ENCODE peak calls at places on chromosomes 16 and 17, in four cellular contexts. F is HEK293T, N is GM12878, C is HepG2. A is an unnamed sample.

GRCh38 chr16:57001026-57001669 is 11.8 kb downstream of the NLRC5 start:
- DNase-seq in N (no peak), F (no peak), C (no peak), A (no peak)

GRCh38 chr16:69563605-69564580 is 1.9 kb upstream of the NFAT5 start:
- DNase-seq in C (peak), F (no peak), N (peak), A (no peak)

GRCh38 chr17:43545383-43545632 is 832 bp downstream of the ETV4 start:
- DNase-seq in N (no peak), F (no peak), C (no peak), A (peak)

GRCh38 chr16:71929048-71929447 is 33.7 kb downstream of the IST1 start:
- DNase-seq in N (no peak), F (no peak), C (no peak), A (no peak)

GRCh38 chr16:78799429-78799828 is 700.0 kb downstream of the WWOX start:
- DNase-seq in N (no peak), C (no peak), F (no peak), A (no peak)

GRCh38 chr17:869567-870530 is 87.7 kb downstream of the MRM3 start:
- DNase-seq in N (no peak), F (no peak), C (no peak), A (no peak)

GRCh38 chr16:50960517-50961202 is 190.4 kb downstream of the SALL1 start:
- DNase-seq in N (no peak), C (no peak), F (peak), A (no peak)

GRCh38 chr17:80414508-80414802 is 512 bp upstream of the ENDOV start:
- DNase-seq in F (peak), N (no peak), C (peak), A (peak)

GRCh38 chr17:33284022-33284421 is 9.1 kb downstream of the ASIC2 start:
- DNase-seq in C (peak), N (no peak), F (no peak), A (no peak)

GRCh38 chr17:77778636-77779524 is 179.6 kb upstream of the TNRC6C start:
- DNase-seq in F (no peak), N (no peak), C (no peak), A (no peak)

GRCh38 chr17:1532836-1533602 is 16.6 kb upstream of the INPP5K start:
- DNase-seq in C (no peak), N (no peak), F (peak), A (peak)

GRCh38 chr17:78687125-78687524 is 94.9 kb downstream of the CYTH1 start:
- DNase-seq in C (no peak), F (no peak), N (no peak), A (no peak)

GRCh38 chr16:12344577-12345343 is 368.2 kb downstream of the SNX29 start:
- DNase-seq in N (no peak), C (no peak), F (no peak), A (no peak)

GRCh38 chr16:31327675-31328225 is 27.2 kb upstream of the ITGAX start:
- DNase-seq in N (no peak), C (no peak), F (peak), A (peak)

GRCh38 chr16:986411-986810 is 4.8 kb downstream of the SOX8 start:
- DNase-seq in N (no peak), F (no peak), C (no peak), A (no peak)

GRCh38 chr16:69514366-69514765 is 51.4 kb upstream of the NFAT5 start:
- DNase-seq in C (no peak), N (no peak), F (no peak), A (no peak)

GRCh38 chr17:80449930-80450576 is 26.4 kb downstream of the NPTX1 start:
- DNase-seq in F (peak), N (no peak), C (no peak), A (no peak)

GRCh38 chr16:85974428-85975375 is 75.7 kb downstream of the IRF8 start:
- DNase-seq in C (peak), F (no peak), N (no peak), A (no peak)

GRCh38 chr16:4989391-4990006 is 31.4 kb downstream of the SEC14L5 start:
- DNase-seq in F (no peak), C (no peak), N (no peak), A (no peak)

GRCh38 chr16:85800321-85800669 is 800 bp downstream of the COX4I1 start:
- DNase-seq in C (peak), F (peak), N (no peak), A (peak)

GRCh38 chr17:45114117-45114932 is 18.0 kb downstream of the PLCD3 start:
- DNase-seq in N (no peak), F (no peak), C (no peak), A (no peak)
- TF ChIP-seq FOXK2 in N (no peak), F (no peak), C (no peak), A (no peak)

GRCh38 chr17:35747540-35748017 is 5.5 kb downstream of the GAS2L2 start:
- DNase-seq in F (peak), C (peak), N (peak), A (peak)
- TF ChIP-seq FOXK2 in F (no peak), C (no peak), N (no peak), A (no peak)

DNA sequence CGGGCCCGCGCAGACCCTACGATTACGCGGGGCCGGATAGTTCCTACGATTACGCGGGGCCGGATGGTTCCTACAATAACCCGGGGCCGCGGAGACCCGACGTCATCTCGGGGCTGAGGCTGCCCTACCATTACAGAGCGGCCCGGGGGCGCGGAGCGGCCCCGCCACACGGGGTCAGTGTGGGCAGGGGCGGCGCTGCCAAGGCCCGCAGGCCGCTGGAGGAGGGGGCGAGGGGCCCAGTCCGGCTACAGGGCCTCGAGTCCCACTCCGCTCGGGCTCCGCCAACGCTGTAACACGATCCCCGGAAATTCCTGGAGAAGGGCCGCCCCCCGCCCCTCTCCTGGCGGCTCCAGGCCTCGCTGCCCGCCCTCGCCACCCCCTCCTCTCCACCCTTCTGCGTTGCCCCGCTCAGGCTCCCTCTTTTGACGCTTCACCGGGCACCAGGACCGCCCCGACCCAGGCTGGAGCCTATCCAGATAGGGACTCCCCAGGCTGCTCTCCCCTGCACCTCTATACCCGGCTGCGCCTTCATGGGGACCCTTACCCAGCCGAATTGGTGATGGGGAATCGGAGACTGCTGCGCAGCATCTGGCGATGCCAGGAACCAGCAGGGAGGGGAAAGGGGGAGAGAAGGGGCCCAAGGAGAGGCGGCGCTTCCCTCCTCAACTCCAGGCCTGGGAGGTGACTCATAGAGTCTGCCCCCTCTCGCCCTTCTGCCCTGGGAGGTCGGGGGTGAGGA is at the start of gene RAB34:
- DNase-seq in F (peak), N (no peak), C (no peak), A (no peak)
- TF ChIP-seq FOXK2 in F (no peak), N (no peak), C (no peak), A (no peak)

GRCh38 chr16:28098959-28099945 is 35.7 kb upstream of the GSG1L start:
- DNase-seq in F (no peak), C (no peak), N (no peak), A (no peak)

GRCh38 chr16:28093383-28093725 is 29.8 kb upstream of the GSG1L start:
- DNase-seq in F (no peak), N (no peak), C (no peak), A (no peak)

GRCh38 chr16:28097500-28097899 is 34.0 kb upstream of the GSG1L start:
- DNase-seq in N (no peak), F (no peak), C (no peak), A (no peak)

GRCh38 chr16:28098171-28098958 is 34.9 kb upstream of the GSG1L start:
- DNase-seq in F (no peak), C (no peak), N (no peak), A (no peak)

GRCh38 chr16:28096974-28097373 is 33.5 kb upstream of the GSG1L start:
- DNase-seq in N (no peak), F (no peak), C (no peak), A (no peak)
- TF ChIP-seq FOXK2 in N (no peak), F (no peak), C (no peak), A (no peak)